ENCODE peak calls at places on chromosomes 16 and 17, in five cellular contexts. Y, L, P, B and Z are unnamed samples.

GRCh38 chr17:18141210-18141803 is 32.8 kb downstream of the MYO15A start:
- DNase-seq in P (peak; percentile 30), Y (peak; percentile 58), L (peak; percentile 35), B (no peak), Z (no peak)

GRCh38 chr16:55391760-55392375 is 67.9 kb downstream of the IRX6 start:
- DNase-seq in P (no peak), L (no peak), Y (no peak), B (no peak), Z (no peak)

GRCh38 chr17:69492410-69493071 is 78.0 kb downstream of the MAP2K6 start:
- DNase-seq in Y (no peak), P (no peak), L (no peak), B (peak; percentile 28), Z (no peak)

GRCh38 chr16:54473201-54473993 is 186.8 kb upstream of the IRX3 start:
- DNase-seq in P (no peak), Y (no peak), B (no peak), L (no peak), Z (no peak)

GRCh38 chr17:1709971-1710806 is at the start of gene TLCD2:
- DNase-seq in P (no peak), Y (peak; percentile 81), B (peak; percentile 36), L (peak; percentile 64), Z (no peak)

GRCh38 chr16:23837553-23838308 is 1.9 kb downstream of the PRKCB start:
- DNase-seq in Y (no peak), L (peak; percentile 57), P (no peak), B (no peak), Z (no peak)

GRCh38 chr17:10135539-10136257 is 62.7 kb downstream of the GAS7 start:
- DNase-seq in L (no peak), P (no peak), B (no peak), Y (no peak), Z (no peak)

GRCh38 chr17:74212913-74213791 is at the start of gene TTYH2:
- DNase-seq in Y (peak; percentile 81), L (peak; percentile 88), B (peak; percentile 81), P (peak; percentile 77), Z (no peak)

GRCh38 chr17:14295676-14296075 is 5.2 kb upstream of the HS3ST3B1 start:
- DNase-seq in B (no peak), Y (no peak), P (no peak), L (no peak), Z (no peak)

GRCh38 chr17:7945651-7946050 is 13.6 kb downstream of the CNTROB start:
- DNase-seq in Y (no peak), L (no peak), B (no peak), P (no peak), Z (no peak)

GRCh38 chr17:82565551-82565950 is 46.0 kb downstream of the FOXK2 start:
- DNase-seq in B (no peak), L (no peak), P (no peak), Y (no peak), Z (no peak)

GRCh38 chr17:35129154-35129972 is 7.9 kb downstream of the FNDC8 start:
- DNase-seq in P (no peak), L (no peak), B (no peak), Y (no peak), Z (no peak)

GRCh38 chr16:27784351-27785306 is 234.7 kb downstream of the KATNIP start:
- DNase-seq in L (no peak), P (no peak), B (no peak), Y (no peak), Z (no peak)

GRCh38 chr17:74527756-74528155 is 3.5 kb downstream of the CD300LB start:
- DNase-seq in Y (no peak), B (no peak), P (no peak), L (no peak), Z (no peak)

GRCh38 chr17:46157443-46158107 is 35.7 kb downstream of the KANSL1 start:
- DNase-seq in Y (no peak), B (no peak), L (no peak), P (no peak), Z (no peak)

GRCh38 chr16:13359835-13360234 is 458.4 kb downstream of the SHISA9 start:
- DNase-seq in L (no peak), P (no peak), Y (no peak), B (no peak), Z (no peak)

GRCh38 chr17:82204831-82205719 is 7.6 kb downstream of the CCDC57 start:
- DNase-seq in Y (no peak), B (no peak), P (no peak), L (no peak), Z (no peak)

GRCh38 chr16:70432800-70433455 is 6.0 kb downstream of the ST3GAL2 start:
- DNase-seq in P (no peak), L (no peak), Y (no peak), B (no peak), Z (no peak)

GRCh38 chr16:3808308-3809063 is 72.0 kb downstream of the CREBBP start:
- DNase-seq in L (no peak), P (no peak), B (no peak), Y (no peak), Z (no peak)

GRCh38 chr16:81521141-81521626 is 76.6 kb downstream of the CMIP start:
- DNase-seq in Y (no peak), P (no peak), B (no peak), L (peak; percentile 52), Z (no peak)

GRCh38 chr16:57153841-57154240 is 32.0 kb downstream of the PSME3IP1 start:
- DNase-seq in P (no peak), B (no peak), Y (no peak), L (no peak), Z (no peak)

GRCh38 chr17:11039342-11039741 is 201.5 kb upstream of the PIRT start:
- DNase-seq in P (no peak), Y (no peak), L (no peak), B (no peak), Z (no peak)

GRCh38 chr16:71311553-71312158 is 22.5 kb upstream of the CMTR2 start:
- DNase-seq in P (peak; percentile 54), L (peak; percentile 44), B (no peak), Y (peak; percentile 70), Z (no peak)

GRCh38 chr16:71919033-71919432 is 23.7 kb downstream of the IST1 start:
- DNase-seq in P (no peak), Y (no peak), B (no peak), L (no peak), Z (no peak)

GRCh38 chr16:74561626-74562025 is 45.3 kb downstream of the GLG1 start:
- DNase-seq in B (no peak), Y (no peak), P (no peak), L (no peak), Z (no peak)

GRCh38 chr16:74564451-74564984 is 42.4 kb downstream of the GLG1 start:
- DNase-seq in P (no peak), L (no peak), Y (no peak), B (no peak), Z (no peak)

GRCh38 chr16:74562117-74562516 is 44.8 kb downstream of the GLG1 start:
- DNase-seq in L (no peak), P (no peak), B (no peak), Y (no peak), Z (no peak)

GRCh38 chr16:74565378-74565777 is 41.5 kb downstream of the GLG1 start:
- DNase-seq in B (no peak), L (peak; percentile 82), P (no peak), Y (no peak), Z (no peak)

GRCh38 chr16:74563828-74564263 is 43.1 kb downstream of the GLG1 start:
- DNase-seq in B (peak; percentile 59), Y (no peak), P (no peak), L (peak; percentile 43), Z (no peak)
- TF ChIP-seq SRF in B (no peak), Y (no peak), P (no peak), L (no peak), Z (no peak)

DNA sequence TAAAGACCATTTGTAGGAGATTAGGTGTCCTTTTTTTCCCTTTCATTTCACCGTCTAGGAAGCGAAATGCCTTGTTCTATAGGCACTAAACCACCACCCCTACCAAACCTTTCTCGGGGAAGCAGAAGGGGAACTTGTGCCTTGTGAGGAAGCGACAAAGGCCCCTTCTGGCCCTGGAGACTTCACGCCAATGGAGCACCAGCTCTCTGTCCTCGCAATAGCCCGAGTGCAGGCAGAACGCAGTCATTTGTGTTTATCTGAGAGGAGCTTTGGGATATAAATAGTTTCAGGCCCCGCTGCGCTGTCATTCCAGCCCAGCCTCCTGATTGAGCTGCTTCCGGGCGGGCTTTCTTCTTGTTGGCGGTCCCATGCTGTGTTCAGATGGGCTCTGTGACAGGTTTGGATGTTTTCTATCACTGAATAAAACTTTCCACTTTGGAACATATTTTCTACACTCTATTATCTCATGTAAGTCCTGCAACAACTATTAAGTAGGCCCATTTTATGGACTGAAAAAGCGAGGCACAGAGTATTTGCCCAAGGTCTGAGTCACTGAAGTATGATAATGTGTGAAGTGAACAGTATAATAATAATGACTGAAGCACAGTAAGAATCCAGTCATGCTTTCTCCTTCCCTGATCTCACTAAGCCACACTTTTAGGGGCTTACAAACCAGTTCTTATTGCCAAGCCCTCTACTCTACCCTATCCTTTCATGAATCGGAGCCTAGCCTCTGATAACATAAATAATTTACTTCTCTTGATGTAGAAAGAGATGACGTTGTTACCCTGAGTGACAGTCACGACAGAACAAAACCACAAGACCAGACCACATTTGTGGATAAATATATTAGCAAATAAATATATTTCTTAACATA is 1.1 kb upstream of the SUPT4H1 start:
- DNase-seq in B (no peak), L (peak; percentile 67), P (no peak), Y (peak; percentile 56), Z (no peak)
- TF ChIP-seq SRF in B (no peak), L (no peak), P (no peak), Y (no peak), Z (no peak)

GRCh38 chr17:16339402-16339801 is 13.9 kb downstream of the CENPV start:
- DNase-seq in B (no peak), Y (no peak), L (no peak), P (no peak), Z (no peak)
- TF ChIP-seq SRF in B (no peak), Y (no peak), L (no peak), P (no peak), Z (no peak)

GRCh38 chr16:50666658-50667496 is 14.2 kb downstream of the SNX20 start:
- DNase-seq in P (no peak), Y (no peak), L (no peak), B (no peak), Z (peak; percentile 58)

GRCh38 chr16:50662306-50662940 is 18.7 kb downstream of the SNX20 start:
- DNase-seq in L (no peak), B (no peak), P (no peak), Y (no peak), Z (no peak)

GRCh38 chr16:50667497-50668367 is 13.4 kb downstream of the SNX20 start:
- DNase-seq in P (no peak), B (no peak), L (no peak), Y (no peak), Z (no peak)

GRCh38 chr16:50664270-50664669 is 16.8 kb downstream of the SNX20 start:
- DNase-seq in Y (no peak), P (no peak), L (no peak), B (no peak), Z (no peak)

DNA sequence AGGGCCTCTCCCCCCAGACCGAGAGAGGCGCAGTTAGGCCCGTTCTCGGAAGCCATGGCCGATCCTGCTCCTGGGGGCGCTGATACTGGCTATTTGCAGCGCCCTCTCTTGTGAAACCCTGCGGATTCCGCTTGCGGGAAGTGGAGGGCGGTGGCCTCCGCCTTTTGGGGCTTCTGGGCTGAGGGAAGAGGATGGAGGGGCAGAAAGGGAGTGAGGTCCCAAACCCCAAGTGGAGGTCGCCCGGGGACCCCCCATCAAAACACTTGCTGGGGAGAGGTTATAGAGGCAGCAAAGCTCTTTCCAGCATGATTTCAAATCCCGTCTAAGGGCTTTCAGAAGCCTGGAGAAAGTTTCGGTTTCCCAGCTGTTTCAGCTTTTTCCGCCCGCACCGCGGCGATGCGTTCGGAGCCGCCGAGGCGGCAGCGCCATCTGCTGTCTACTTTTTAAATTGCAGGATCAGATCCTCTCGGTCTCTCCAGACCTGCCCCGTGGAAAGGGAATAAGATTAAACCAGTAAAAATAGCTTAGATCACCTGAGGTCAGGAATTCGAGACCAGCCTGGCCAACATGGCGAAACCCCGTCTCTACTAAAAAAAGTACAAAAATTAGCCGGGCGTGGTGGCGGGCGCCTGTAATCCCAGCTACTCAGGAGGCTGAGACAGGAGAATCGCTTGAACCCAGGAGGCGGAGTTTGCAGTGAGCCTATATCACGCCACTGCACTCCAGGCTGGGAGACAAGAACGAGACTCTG is 15.8 kb downstream of the SNX20 start:
- DNase-seq in P (peak; percentile 59), Y (peak; percentile 99), B (peak; percentile 41), L (peak; percentile 69), Z (no peak)
- TF ChIP-seq SRF in P (no peak), Y (no peak), B (no peak), L (no peak), Z (no peak)